ENCODE peak calls at places on chromosomes 7 and 10, in ten cellular contexts. W is NB4, M is BJ, Z is astrocyte of the spinal cord, I is Peyer's patch, O is type B pancreatic cell, J is lower leg skin, B is endothelial cell, Y is GM10248, D is D721Med. P is an unnamed sample.

GRCh38 chr10:75513292-75513691 is 81.9 kb downstream of the LRMDA start:
- DNase-seq in Y (no peak), I (no peak), D (no peak), M (no peak), O (no peak), W (no peak), J (no peak), B (no peak), Z (no peak), P (no peak)

GRCh38 chr7:11457419-11457818 is 374.6 kb downstream of the THSD7A start:
- DNase-seq in Y (no peak), J (no peak), D (no peak), B (no peak), I (no peak), O (no peak), M (no peak), Z (no peak), W (no peak), P (no peak)

GRCh38 chr7:144853542-144853941 is 17.7 kb upstream of the TPK1 start:
- DNase-seq in J (no peak), B (no peak), D (no peak), Y (no peak), I (no peak), W (no peak), Z (no peak), O (no peak), M (no peak), P (no peak)

GRCh38 chr7:45189151-45189970 is 31.8 kb downstream of the RAMP3 start:
- DNase-seq in D (no peak), I (peak), J (peak), B (no peak), O (peak), W (no peak), Y (no peak), Z (no peak), M (no peak), P (no peak)

GRCh38 chr10:115845958-115846357 is 427.0 kb downstream of the GFRA1 start:
- DNase-seq in Y (no peak), M (no peak), I (no peak), D (no peak), J (no peak), B (no peak), W (no peak), O (no peak), Z (no peak), P (no peak)

GRCh38 chr7:131554880-131555516 is 1.4 kb downstream of the PODXL start:
- DNase-seq in Y (no peak), W (no peak), J (no peak), O (no peak), D (no peak), I (no peak), Z (no peak), M (no peak), B (no peak), P (no peak)

GRCh38 chr7:85908051-85908450 is 721.2 kb upstream of the SEMA3D start:
- DNase-seq in W (no peak), I (no peak), D (no peak), Y (no peak), Z (no peak), M (no peak), J (no peak), B (no peak), O (no peak), P (no peak)

GRCh38 chr10:12252882-12253546 is 57.0 kb downstream of the CDC123 start:
- DNase-seq in M (no peak), Y (peak), Z (peak), O (no peak), W (peak), I (peak), J (peak), B (peak), D (no peak), P (peak)

GRCh38 chr7:1819258-1819841 is 149.3 kb downstream of the ELFN1 start:
- DNase-seq in Z (no peak), M (no peak), W (peak), B (no peak), O (peak), J (peak), D (no peak), Y (no peak), I (no peak), P (no peak)

GRCh38 chr7:112550468-112551060 is 69.8 kb downstream of the LSMEM1 start:
- DNase-seq in D (no peak), Y (peak), W (peak), Z (peak), M (no peak), I (no peak), B (peak), J (no peak), O (no peak), P (peak)

GRCh38 chr7:158957921-158958471 is 101.6 kb downstream of the DYNC2I1 start:
- DNase-seq in O (no peak), Y (no peak), B (no peak), Z (no peak), M (no peak), J (peak), W (no peak), D (peak), I (peak), P (peak)

GRCh38 chr10:60148266-60148840 is 241.3 kb downstream of the ANK3 start:
- DNase-seq in I (no peak), O (no peak), B (no peak), W (no peak), D (no peak), J (no peak), Z (peak), Y (no peak), M (peak), P (peak)

GRCh38 chr10:23525406-23525805 is 86.5 kb downstream of the OTUD1 start:
- DNase-seq in I (peak), M (no peak), W (peak), B (no peak), Y (peak), Z (peak), D (no peak), O (no peak), J (no peak), P (peak)

GRCh38 chr10:95573497-95573896 is 12.3 kb upstream of the SORBS1 start:
- DNase-seq in J (no peak), Z (no peak), Y (no peak), O (no peak), B (no peak), D (no peak), M (no peak), I (peak), W (no peak), P (no peak)

GRCh38 chr7:18225067-18225466 is 197.4 kb upstream of the PRPS1L1 start:
- DNase-seq in J (no peak), Y (no peak), M (no peak), Z (no peak), O (no peak), W (peak), B (no peak), I (no peak), D (no peak), P (no peak)

GRCh38 chr10:32413513-32413912 is 32.4 kb upstream of the CCDC7 start:
- DNase-seq in D (no peak), W (no peak), J (no peak), Z (peak), M (peak), O (no peak), Y (no peak), I (no peak), B (no peak), P (peak)

GRCh38 chr10:68231916-68232315 is at the start of gene ATOH7:
- DNase-seq in Y (no peak), Z (no peak), J (no peak), D (no peak), O (no peak), W (no peak), I (no peak), M (no peak), B (no peak), P (no peak)

GRCh38 chr7:37912756-37913155 is 3.9 kb downstream of the SFRP4 start:
- DNase-seq in B (no peak), W (no peak), J (no peak), I (no peak), O (no peak), M (no peak), Y (no peak), D (no peak), Z (peak), P (no peak)

GRCh38 chr10:75441682-75442081 is 10.3 kb downstream of the LRMDA start:
- DNase-seq in O (no peak), W (no peak), M (no peak), Y (no peak), Z (no peak), J (no peak), D (no peak), I (no peak), B (no peak), P (no peak)

GRCh38 chr7:5286933-5287332 is 4.2 kb downstream of the SLC29A4 start:
- DNase-seq in Z (no peak), J (no peak), Y (no peak), W (no peak), B (no peak), I (no peak), O (no peak), M (no peak), D (no peak), P (no peak)

GRCh38 chr7:144407266-144407931 is 3.9 kb upstream of the NOBOX start:
- DNase-seq in O (no peak), J (no peak), M (no peak), I (no peak), W (no peak), Z (no peak), B (no peak), D (no peak), Y (no peak), P (peak)

GRCh38 chr10:7250236-7250635 is 160.6 kb downstream of the SFMBT2 start:
- DNase-seq in B (no peak), J (no peak), W (no peak), I (no peak), Y (no peak), O (no peak), Z (no peak), M (no peak), D (no peak), P (no peak)

GRCh38 chr7:80145780-80146422 is 11.3 kb downstream of the GNAI1 start:
- DNase-seq in J (no peak), Z (peak), M (no peak), I (no peak), B (no peak), W (no peak), Y (no peak), O (no peak), D (no peak), P (no peak)

GRCh38 chr7:3760696-3761095 is 459.6 kb downstream of the SDK1 start:
- DNase-seq in J (no peak), B (no peak), I (no peak), Z (no peak), W (no peak), Y (no peak), D (no peak), O (no peak), M (no peak), P (no peak)

GRCh38 chr10:37789590-37789989 is 67.8 kb downstream of the ZNF248 start:
- DNase-seq in D (no peak), W (no peak), Y (no peak), O (no peak), Z (no peak), J (no peak), M (no peak), I (no peak), B (no peak), P (no peak)

GRCh38 chr10:71036279-71036535 is 147.8 kb upstream of the PCBD1 start:
- DNase-seq in Z (no peak), B (no peak), W (no peak), M (no peak), Y (no peak), D (no peak), J (no peak), O (no peak), I (no peak), P (no peak)

GRCh38 chr7:148044173-148044572 is 546.4 kb upstream of the C7orf33 start:
- DNase-seq in O (no peak), J (no peak), I (no peak), M (no peak), Y (no peak), D (no peak), Z (no peak), B (no peak), W (no peak), P (no peak)

GRCh38 chr10:25978771-25979170 is 44.7 kb downstream of the MYO3A start:
- DNase-seq in B (no peak), M (no peak), W (no peak), Y (no peak), Z (no peak), I (no peak), O (no peak), D (no peak), J (no peak), P (no peak)

GRCh38 chr10:90871279-90871760 is 454 bp upstream of the RPP30 start:
- DNase-seq in Z (peak), M (no peak), B (peak), J (no peak), Y (peak), D (no peak), I (peak), W (peak), O (no peak), P (peak)

GRCh38 chr10:7185367-7185690 is 225.5 kb downstream of the SFMBT2 start:
- DNase-seq in J (no peak), O (no peak), Z (no peak), W (peak), I (no peak), M (no peak), D (no peak), B (no peak), Y (no peak), P (no peak)

GRCh38 chr10:7279303-7279702 is 131.5 kb downstream of the SFMBT2 start:
- DNase-seq in Y (no peak), M (no peak), I (no peak), J (no peak), O (no peak), Z (no peak), D (no peak), W (no peak), B (no peak), P (no peak)

GRCh38 chr10:62732841-62733653 is 71.5 kb upstream of the ADO start:
- DNase-seq in O (no peak), I (no peak), M (no peak), W (peak), J (no peak), B (no peak), D (no peak), Z (peak), Y (peak), P (peak)

GRCh38 chr7:92797693-92798092 is 38.7 kb downstream of the CDK6 start:
- DNase-seq in Z (no peak), Y (peak), W (no peak), O (no peak), M (no peak), D (no peak), B (no peak), I (no peak), J (no peak), P (no peak)

GRCh38 chr7:82760092-82760491 is 316.5 kb upstream of the CACNA2D1 start:
- DNase-seq in J (no peak), Z (no peak), D (no peak), W (no peak), M (no peak), I (no peak), Y (no peak), O (no peak), B (no peak), P (no peak)

GRCh38 chr7:53272081-53272480 is 236.6 kb downstream of the POM121L12 start:
- DNase-seq in B (no peak), I (no peak), M (no peak), O (no peak), Y (no peak), Z (no peak), D (no peak), J (no peak), W (no peak), P (no peak)

GRCh38 chr7:40608321-40609075 is 473.7 kb downstream of the SUGCT start:
- DNase-seq in I (no peak), O (no peak), J (no peak), D (no peak), Z (no peak), B (no peak), Y (no peak), W (no peak), M (peak), P (no peak)

DNA sequence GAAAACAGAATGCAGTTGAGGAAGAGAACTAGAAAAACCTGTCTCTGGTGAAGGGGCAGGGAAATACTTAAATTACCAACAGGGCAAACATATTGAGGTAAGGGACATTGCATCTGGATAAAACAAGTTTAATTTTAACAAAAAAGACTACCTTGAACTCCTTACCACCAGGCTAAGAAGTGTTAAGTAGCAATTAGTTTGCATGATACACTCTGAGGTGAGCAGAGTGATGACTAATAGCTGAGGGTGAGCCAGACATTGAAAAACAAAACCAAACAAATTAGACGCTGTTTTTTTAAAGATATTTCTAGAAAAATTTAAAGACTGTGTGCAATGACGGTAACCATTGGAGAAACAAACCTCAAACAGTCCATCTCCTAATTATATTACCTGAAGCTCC is 105.9 kb downstream of the ANKRD7 start:
- DNase-seq in O (no peak), B (no peak), M (no peak), I (no peak), Z (no peak), D (no peak), W (no peak), J (no peak), Y (no peak), P (no peak)
- TF ChIP-seq CTCF in O (no peak), B (no peak), M (no peak), I (no peak), Z (no peak), D (no peak), W (no peak), J (no peak), Y (no peak), P (no peak)

GRCh38 chr7:29192811-29193210 is 1.8 kb upstream of the CHN2 start:
- DNase-seq in I (no peak), J (no peak), M (no peak), D (no peak), B (no peak), Y (no peak), Z (no peak), O (no peak), W (no peak), P (no peak)

GRCh38 chr7:29196191-29196590 is 1.6 kb downstream of the CHN2 start:
- DNase-seq in M (no peak), D (no peak), W (no peak), Z (no peak), O (no peak), Y (no peak), I (peak), B (no peak), J (no peak), P (no peak)

GRCh38 chr7:29194206-29194593 is 375 bp upstream of the CHN2 start:
- DNase-seq in B (peak), Z (no peak), D (no peak), I (peak), J (peak), O (peak), M (no peak), W (no peak), Y (no peak), P (no peak)

GRCh38 chr7:29193316-29194205 is 1.0 kb upstream of the CHN2 start:
- DNase-seq in J (no peak), W (no peak), I (no peak), O (no peak), B (no peak), M (no peak), Y (no peak), D (no peak), Z (no peak), P (no peak)

GRCh38 chr7:29194594-29195417 is at the start of gene CHN2:
- DNase-seq in Y (peak), J (peak), B (peak), W (no peak), D (no peak), Z (peak), O (peak), I (peak), M (no peak), P (peak)
- TF ChIP-seq CTCF in Y (no peak), J (no peak), B (no peak), W (no peak), D (no peak), Z (peak), O (no peak), I (peak), M (no peak), P (no peak)

GRCh38 chr7:24881622-24882021 is 98.4 kb downstream of the OSBPL3 start:
- DNase-seq in Z (no peak), M (no peak), D (no peak), O (no peak), B (peak), Y (no peak), J (no peak), I (no peak), W (no peak), P (peak)

GRCh38 chr7:24882989-24883631 is 96.9 kb downstream of the OSBPL3 start:
- DNase-seq in I (no peak), M (peak), O (no peak), Z (peak), W (peak), Y (no peak), J (no peak), D (no peak), B (no peak), P (no peak)

GRCh38 chr7:24884401-24884800 is 95.6 kb downstream of the OSBPL3 start:
- DNase-seq in Z (no peak), Y (no peak), D (no peak), I (no peak), W (no peak), J (no peak), O (no peak), B (no peak), M (no peak), P (no peak)

GRCh38 chr7:24885305-24885704 is 94.7 kb downstream of the OSBPL3 start:
- DNase-seq in B (no peak), I (no peak), D (no peak), Y (no peak), Z (no peak), W (no peak), J (no peak), O (no peak), M (no peak), P (no peak)

DNA sequence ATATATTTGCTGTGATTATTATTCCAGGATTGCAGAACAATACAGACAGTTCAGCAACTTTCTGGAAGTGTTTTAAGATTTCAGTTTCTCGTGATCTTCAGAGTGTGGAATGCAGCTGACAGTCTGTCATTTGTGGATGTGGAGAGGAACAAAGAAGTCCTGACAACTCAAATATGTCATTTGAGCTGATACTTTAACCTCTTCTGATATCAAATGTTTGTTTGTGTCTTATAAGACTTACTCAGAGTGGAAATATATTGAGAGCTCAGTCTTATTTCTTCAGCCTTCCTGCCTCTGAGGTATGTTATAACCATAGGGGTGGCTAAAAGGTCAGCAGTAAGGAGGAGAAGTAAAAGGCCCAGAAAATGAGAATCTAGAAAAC is 96.4 kb downstream of the OSBPL3 start:
- DNase-seq in Z (no peak), D (no peak), J (no peak), M (no peak), B (no peak), O (no peak), Y (no peak), I (no peak), W (no peak), P (no peak)
- TF ChIP-seq CTCF in Z (no peak), D (no peak), J (no peak), M (no peak), B (no peak), O (no peak), Y (no peak), I (no peak), W (no peak), P (no peak)

GRCh38 chr7:101856488-101857357 is 39.3 kb downstream of the CUX1 start:
- DNase-seq in J (peak), M (peak), I (peak), B (peak), D (no peak), Z (peak), O (no peak), W (peak), Y (peak), P (peak)
- TF ChIP-seq CTCF in J (no peak), M (peak), I (peak), B (peak), D (no peak), Z (peak), O (peak), W (peak), Y (peak), P (no peak)

P was measured in Calu3.